ENCODE peak calls at places on chromosomes 3 and 15, in ten cellular contexts. N is endothelial cell of umbilical vein, A is WERI-Rb-1, Z is brain microvascular endothelial cell, C is stomach, J is left ventricle myocardium inferior, B is A549, X is H9, V is dorsolateral prefrontal cortex, U is SK-N-SH. O is an unnamed sample.

GRCh38 chr15:90496791-90497190 is 32.9 kb upstream of the CRTC3 start:
- DNase-seq in A (no peak), N (no peak), V (no peak), C (no peak), X (no peak), Z (peak), U (no peak), B (no peak), J (no peak), O (no peak)

GRCh38 chr3:129596194-129597086 is 10.0 kb downstream of the PLXND1 start:
- DNase-seq in C (no peak), J (peak), A (no peak), X (peak), N (peak), U (peak), V (peak), B (peak), Z (peak), O (no peak)

GRCh38 chr3:3170998-3171397 is 8.5 kb downstream of the CRBN start:
- DNase-seq in N (peak), Z (no peak), U (peak), J (no peak), C (no peak), X (no peak), V (no peak), B (peak), A (no peak), O (no peak)

GRCh38 chr3:35758358-35758757 is 119.0 kb downstream of the ARPP21 start:
- DNase-seq in C (no peak), Z (no peak), U (no peak), V (no peak), N (no peak), A (no peak), B (no peak), X (no peak), J (no peak), O (no peak)

GRCh38 chr15:76163429-76164020 is 103.7 kb downstream of the TMEM266 start:
- DNase-seq in X (no peak), U (peak), B (peak), N (no peak), V (no peak), C (peak), J (peak), Z (no peak), A (peak), O (no peak)

GRCh38 chr15:67043939-67044771 is 21.2 kb upstream of the SMAD3 start:
- DNase-seq in A (no peak), V (no peak), N (peak), B (peak), Z (no peak), U (no peak), X (peak), J (no peak), C (no peak), O (no peak)

GRCh38 chr3:98914210-98915080 is 12.9 kb upstream of the DCBLD2 start:
- DNase-seq in U (no peak), A (no peak), Z (no peak), X (no peak), V (no peak), B (peak), C (no peak), J (no peak), N (no peak), O (no peak)

GRCh38 chr3:66372681-66373350 is 128.0 kb downstream of the LRIG1 start:
- DNase-seq in U (no peak), A (peak), V (no peak), C (no peak), N (peak), J (peak), B (peak), Z (no peak), X (peak), O (no peak)

GRCh38 chr3:110791971-110792370 is 279.6 kb upstream of the NECTIN3 start:
- DNase-seq in C (no peak), B (no peak), A (no peak), N (no peak), V (no peak), J (no peak), X (no peak), Z (no peak), U (no peak), O (no peak)

GRCh38 chr3:123732447-123732846 is 147.6 kb upstream of the HACD2 start:
- DNase-seq in A (no peak), N (no peak), C (no peak), B (peak), Z (peak), U (no peak), J (no peak), X (no peak), V (no peak), O (peak)

GRCh38 chr3:71659758-71660666 is 65.2 kb downstream of the EIF4E3 start:
- DNase-seq in A (no peak), X (no peak), C (no peak), Z (no peak), J (no peak), B (no peak), V (no peak), N (no peak), U (no peak), O (no peak)

GRCh38 chr3:129305592-129306091 is 27.0 kb downstream of the HMCES start:
- DNase-seq in C (peak), V (peak), N (peak), X (peak), B (no peak), Z (peak), J (peak), A (no peak), U (no peak), O (peak)

GRCh38 chr3:72186485-72186864 is 401.5 kb upstream of the PROK2 start:
- DNase-seq in N (peak), Z (peak), V (no peak), U (no peak), J (no peak), A (no peak), X (no peak), B (no peak), C (no peak), O (peak)

GRCh38 chr3:180457238-180457637 is 144.7 kb upstream of the TTC14 start:
- DNase-seq in U (no peak), J (no peak), V (no peak), N (no peak), C (no peak), A (no peak), Z (no peak), X (no peak), B (no peak), O (no peak)

GRCh38 chr3:65742914-65743313 is 295.8 kb downstream of the MAGI1 start:
- DNase-seq in Z (no peak), N (no peak), X (no peak), U (no peak), A (no peak), J (no peak), C (no peak), V (no peak), B (no peak), O (no peak)

GRCh38 chr15:87155771-87156170 is 1076.1 kb downstream of the AGBL1 start:
- DNase-seq in N (no peak), A (no peak), U (no peak), C (no peak), Z (no peak), J (no peak), B (no peak), X (no peak), V (no peak), O (no peak)

GRCh38 chr15:85706779-85707518 is 87.8 kb downstream of the KLHL25 start:
- DNase-seq in Z (peak), A (no peak), X (no peak), U (no peak), C (no peak), N (peak), J (no peak), B (no peak), V (no peak), O (no peak)

GRCh38 chr3:135762188-135762853 is 203.2 kb upstream of the PPP2R3A start:
- DNase-seq in N (no peak), A (peak), Z (no peak), C (no peak), V (no peak), U (no peak), B (no peak), J (no peak), X (peak), O (no peak)

GRCh38 chr3:165502707-165503106 is 306.5 kb upstream of the SLITRK3 start:
- DNase-seq in V (no peak), J (no peak), A (no peak), N (no peak), B (no peak), Z (no peak), X (no peak), U (no peak), C (no peak), O (no peak)

GRCh38 chr3:113241292-113242033 is 30.1 kb downstream of the BOC start:
- DNase-seq in U (peak), B (no peak), A (peak), Z (no peak), N (no peak), J (no peak), C (no peak), V (no peak), X (peak), O (no peak)

GRCh38 chr15:33500432-33500831 is 189.7 kb downstream of the RYR3 start:
- DNase-seq in Z (no peak), N (no peak), B (no peak), U (no peak), X (no peak), V (no peak), C (no peak), J (no peak), A (no peak), O (no peak)

GRCh38 chr3:42600111-42600957 is at the start of gene NKTR:
- DNase-seq in N (peak), V (peak), C (peak), Z (peak), A (peak), J (peak), X (peak), U (peak), B (peak), O (peak)

DNA sequence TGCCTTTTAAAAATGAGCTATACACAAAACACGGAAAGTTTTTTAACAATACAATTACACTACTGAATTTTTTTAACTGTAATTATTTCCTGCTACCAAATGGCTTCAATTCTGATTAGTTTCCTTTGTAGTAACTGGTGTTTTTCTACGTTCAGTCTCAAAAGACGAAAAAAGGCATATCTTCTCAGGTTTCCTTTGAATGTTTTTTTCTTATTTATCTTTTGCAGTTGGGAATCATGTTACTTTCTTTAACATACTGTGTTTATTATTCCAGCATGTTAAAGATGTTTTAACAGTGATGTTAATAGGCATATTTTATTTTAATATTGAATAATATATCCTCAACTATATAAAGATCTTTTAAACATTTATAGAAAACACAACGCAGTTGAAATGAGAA is 1055.5 kb downstream of the ROBO1 start:
- DNase-seq in N (no peak), X (no peak), U (no peak), J (no peak), Z (no peak), C (no peak), A (no peak), V (no peak), B (no peak), O (no peak)
- H3K27ac ChIP-seq in N (no peak), X (no peak), U (no peak), J (no peak), Z (no peak), C (no peak), A (no peak), V (no peak), B (no peak), O (no peak)

DNA sequence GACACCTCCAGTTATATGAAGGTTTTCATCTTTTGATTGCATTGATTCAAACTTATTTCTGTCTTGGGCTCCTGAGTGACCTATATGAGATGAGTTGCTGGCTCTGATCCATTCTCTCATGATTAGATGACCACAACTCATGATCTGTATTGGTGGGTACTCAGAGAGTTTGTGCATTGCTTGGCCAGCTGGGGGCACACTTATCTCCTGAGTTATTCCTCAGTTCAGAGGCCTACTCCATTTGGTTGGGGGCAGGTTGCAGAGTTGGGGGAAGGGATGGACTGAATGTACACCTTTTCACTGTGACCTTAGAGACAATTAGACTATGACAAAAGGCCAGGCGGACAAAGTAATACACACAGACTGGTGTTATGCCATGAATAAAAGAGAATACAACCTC is 166.2 kb upstream of the SEMA6D start:
- DNase-seq in N (peak), U (no peak), B (no peak), X (peak), J (no peak), C (no peak), A (peak), V (no peak), Z (no peak), O (no peak)
- TF ChIP-seq CTCF in N (peak), U (peak), B (no peak), X (peak), J (peak), C (no peak), A (peak), V (no peak), Z (peak), O (no peak)

DNA sequence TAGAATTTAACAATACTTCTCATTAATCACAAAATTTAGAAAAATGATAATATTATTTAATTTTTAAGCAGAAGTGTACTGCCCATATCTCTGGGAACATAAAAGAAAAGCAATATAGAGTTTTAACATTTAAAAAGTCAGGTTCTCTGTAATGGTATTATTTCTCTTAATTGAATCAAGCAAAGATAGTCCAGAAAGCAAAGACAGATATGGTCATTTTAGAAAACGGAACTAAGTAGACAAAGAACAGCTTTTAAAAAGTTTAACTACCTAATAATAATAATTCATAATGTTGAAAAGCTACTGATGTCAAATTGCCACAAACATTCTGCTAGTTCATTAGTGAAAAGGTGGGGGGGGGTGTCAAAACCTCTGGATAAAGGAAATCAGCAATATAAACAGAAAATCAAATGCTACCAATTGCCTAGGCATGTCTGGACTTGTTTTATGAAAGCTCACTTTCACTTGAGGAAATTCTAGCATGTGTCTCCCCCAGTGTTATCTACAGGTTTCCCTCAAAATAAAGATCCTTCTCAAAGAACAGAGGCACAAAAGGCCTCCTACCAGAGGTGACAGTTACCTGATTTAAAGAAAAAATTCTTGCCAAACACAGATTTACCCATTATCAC is 1.7 kb downstream of the ZMAT3 start:
- DNase-seq in Z (no peak), A (no peak), J (no peak), C (no peak), V (no peak), N (peak), X (no peak), B (no peak), U (peak), O (peak)
- H3K27ac ChIP-seq in Z (peak), A (peak), J (peak), C (no peak), V (no peak), N (peak), X (no peak), B (peak), U (peak), O (no peak)

DNA sequence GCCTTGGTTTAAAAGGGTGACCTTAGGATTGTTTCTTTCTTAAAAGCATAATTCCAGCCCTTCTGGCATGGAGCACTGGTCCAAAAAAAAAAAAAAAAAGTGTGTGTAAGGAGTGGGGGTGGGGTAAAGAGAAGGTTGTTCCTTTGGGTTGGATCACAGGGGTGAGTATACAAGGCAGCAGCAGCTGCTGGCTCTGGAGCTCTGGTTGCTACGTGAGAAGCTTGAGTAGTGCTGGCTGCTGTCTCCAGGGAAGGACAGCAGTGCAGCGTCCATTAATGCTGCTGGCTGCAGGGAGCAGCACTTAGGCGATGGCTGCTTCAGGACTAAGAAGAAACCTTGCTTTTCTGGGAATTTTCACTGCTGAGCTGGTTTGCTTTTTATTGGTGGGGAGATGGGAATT is 2.3 kb downstream of the SETD5 start:
- DNase-seq in N (peak), C (peak), U (peak), A (peak), X (peak), B (peak), V (peak), Z (peak), J (peak), O (peak)
- TF ChIP-seq CTCF in N (no peak), C (no peak), U (peak), A (no peak), X (no peak), B (no peak), V (no peak), Z (peak), J (peak), O (no peak)

GRCh38 chr15:60575995-60576394 is 97.1 kb upstream of the ICE2 start:
- DNase-seq in C (no peak), J (no peak), X (no peak), B (peak), Z (peak), V (no peak), N (no peak), A (no peak), U (no peak), O (peak)
- H3K27ac ChIP-seq in C (no peak), J (no peak), X (no peak), B (no peak), Z (no peak), V (no peak), N (no peak), A (no peak), U (no peak), O (no peak)

DNA sequence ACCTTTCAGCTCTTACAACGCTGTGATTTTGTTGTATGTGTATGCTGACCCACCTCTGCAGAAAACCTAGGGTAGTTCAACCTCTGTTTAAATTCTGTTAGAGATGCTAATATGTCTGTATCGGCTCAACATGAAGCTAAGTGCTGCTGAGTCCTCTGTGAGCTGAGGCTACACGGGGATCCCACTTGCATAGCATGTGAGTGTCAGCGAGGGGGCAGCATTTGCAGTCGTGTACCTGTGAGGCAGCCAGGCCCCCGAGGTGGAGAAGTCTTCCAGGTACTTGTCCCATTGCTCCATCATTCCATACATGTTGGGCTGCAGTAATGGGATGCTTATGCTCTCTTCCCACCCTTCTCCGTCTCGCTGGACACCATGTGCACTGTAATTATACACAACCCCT is 3.7 kb downstream of the MKRN2OS start:
- DNase-seq in J (no peak), C (no peak), U (peak), X (peak), A (peak), Z (no peak), N (no peak), B (no peak), V (no peak), O (no peak)
- TF ChIP-seq CTCF in J (peak), C (no peak), U (peak), X (peak), A (peak), Z (peak), N (peak), B (no peak), V (peak), O (no peak)

O was measured in RWPE1.